ENCODE peak calls at places on chromosome 5, in four cellular contexts. A is HCT116, R is HepG2, C is NT2/D1. N is an unnamed sample.

GRCh38 chr5:139382371-139382770 is 726 bp downstream of the SLC23A1 start:
- DNase-seq in A (no peak), R (no peak), C (no peak), N (peak)

GRCh38 chr5:5025774-5026406 is 114.2 kb upstream of the ADAMTS16 start:
- DNase-seq in A (no peak), R (peak), C (no peak), N (no peak)

GRCh38 chr5:78472469-78473106 is 112.2 kb downstream of the SCAMP1 start:
- DNase-seq in A (no peak), R (peak), C (no peak), N (no peak)

GRCh38 chr5:163453705-163454104 is 6.2 kb downstream of the NUDCD2 start:
- DNase-seq in A (no peak), R (no peak), C (no peak), N (no peak)

GRCh38 chr5:172939045-172939444 is 20.2 kb upstream of the RPL26L1 start:
- DNase-seq in A (peak), R (peak), C (no peak), N (peak)

GRCh38 chr5:31346896-31347557 is 153.5 kb downstream of the CDH6 start:
- DNase-seq in A (no peak), R (no peak), C (no peak), N (no peak)

GRCh38 chr5:164076571-164076970 is 571.2 kb downstream of the MAT2B start:
- DNase-seq in A (no peak), R (no peak), C (no peak), N (no peak)

GRCh38 chr5:109876941-109877669 is 187.4 kb downstream of the MAN2A1 start:
- DNase-seq in A (no peak), R (no peak), C (no peak), N (no peak)

GRCh38 chr5:138353550-138353893 is 1.0 kb downstream of the KDM3B start:
- DNase-seq in A (no peak), R (no peak), C (no peak), N (no peak)

GRCh38 chr5:112146323-112146848 is 272.7 kb downstream of the EPB41L4A start:
- DNase-seq in A (no peak), R (no peak), C (no peak), N (no peak)

GRCh38 chr5:11903121-11903613 is 1.1 kb downstream of the CTNND2 start:
- DNase-seq in A (no peak), R (no peak), C (no peak), N (no peak)

GRCh38 chr5:765948-766631 is 18.4 kb downstream of the ZDHHC11B start:
- DNase-seq in A (no peak), R (no peak), C (no peak), N (no peak)

GRCh38 chr5:72602696-72603685 is 95.8 kb upstream of the ZNF366 start:
- DNase-seq in A (no peak), R (no peak), C (no peak), N (no peak)

GRCh38 chr5:125719681-125720676 is 703.2 kb upstream of the GRAMD2B start:
- DNase-seq in A (no peak), R (peak), C (no peak), N (no peak)

DNA sequence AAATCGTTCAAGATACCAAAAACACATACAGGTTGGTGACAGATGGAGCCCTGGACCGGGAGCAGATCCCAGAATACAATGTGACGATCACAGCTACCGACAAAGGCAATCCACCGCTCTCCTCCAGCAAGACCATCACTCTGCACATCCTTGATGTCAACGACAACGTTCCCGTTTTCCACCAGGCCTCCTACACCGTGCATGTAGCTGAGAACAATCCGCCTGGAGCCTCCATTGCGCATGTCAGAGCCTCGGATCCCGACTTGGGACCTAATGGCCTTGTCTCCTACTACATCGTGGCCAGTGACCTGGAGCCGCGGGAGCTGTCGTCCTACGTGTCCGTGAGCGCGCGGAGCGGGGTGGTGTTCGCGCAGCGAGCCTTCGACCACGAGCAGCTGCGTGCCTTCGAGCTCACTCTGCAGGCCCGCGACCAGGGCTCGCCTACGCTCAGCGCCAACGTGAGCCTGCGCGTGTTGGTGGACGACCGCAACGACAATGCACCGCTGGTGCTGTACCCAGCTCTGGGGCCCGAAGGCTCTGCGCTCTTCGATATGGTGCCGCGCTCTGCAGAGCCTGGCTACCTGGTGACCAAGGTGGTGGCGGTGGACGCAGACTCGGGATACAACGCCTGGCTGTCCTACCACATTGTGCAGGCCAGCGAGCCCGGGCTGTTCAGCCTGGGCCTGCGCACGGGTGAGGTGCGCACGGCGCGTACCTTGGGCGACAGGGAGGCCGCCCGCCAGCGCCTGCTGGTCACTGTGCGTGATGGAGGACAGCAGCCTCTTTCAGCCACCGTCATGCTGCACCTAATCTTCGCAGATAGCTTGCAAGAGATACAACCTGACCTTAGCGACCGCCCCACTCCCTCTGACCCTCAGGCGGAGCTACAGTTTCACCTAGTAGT is 1.8 kb downstream of the PCDHGB3 start:
- DNase-seq in A (no peak), R (no peak), C (no peak), N (no peak)
- TF ChIP-seq ZNF274 in A (no peak), R (no peak), C (no peak), N (no peak)

DNA sequence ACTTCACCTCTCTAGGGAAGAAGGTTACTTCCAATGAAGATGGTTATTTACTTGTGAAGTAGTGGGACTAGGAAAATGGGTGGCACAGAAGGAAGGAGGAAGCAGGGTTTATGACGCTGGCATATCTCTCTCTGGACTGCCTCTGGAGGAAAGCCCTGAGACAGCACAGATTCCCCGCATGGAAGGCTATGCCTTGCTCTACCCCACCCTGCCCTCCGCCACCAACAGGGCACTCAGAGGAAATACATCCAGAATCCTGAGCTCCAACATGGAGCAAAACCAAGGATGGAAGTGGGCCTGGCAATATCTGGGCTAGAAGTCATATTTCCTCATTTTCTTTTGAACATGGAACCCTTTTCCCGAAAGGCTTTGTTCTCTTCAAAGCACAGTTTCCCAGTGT is 346.9 kb downstream of the ZSWIM6 start:
- DNase-seq in A (peak), R (no peak), C (no peak), N (no peak)
- TF ChIP-seq ZNF274 in A (no peak), R (no peak), C (no peak), N (no peak)

DNA sequence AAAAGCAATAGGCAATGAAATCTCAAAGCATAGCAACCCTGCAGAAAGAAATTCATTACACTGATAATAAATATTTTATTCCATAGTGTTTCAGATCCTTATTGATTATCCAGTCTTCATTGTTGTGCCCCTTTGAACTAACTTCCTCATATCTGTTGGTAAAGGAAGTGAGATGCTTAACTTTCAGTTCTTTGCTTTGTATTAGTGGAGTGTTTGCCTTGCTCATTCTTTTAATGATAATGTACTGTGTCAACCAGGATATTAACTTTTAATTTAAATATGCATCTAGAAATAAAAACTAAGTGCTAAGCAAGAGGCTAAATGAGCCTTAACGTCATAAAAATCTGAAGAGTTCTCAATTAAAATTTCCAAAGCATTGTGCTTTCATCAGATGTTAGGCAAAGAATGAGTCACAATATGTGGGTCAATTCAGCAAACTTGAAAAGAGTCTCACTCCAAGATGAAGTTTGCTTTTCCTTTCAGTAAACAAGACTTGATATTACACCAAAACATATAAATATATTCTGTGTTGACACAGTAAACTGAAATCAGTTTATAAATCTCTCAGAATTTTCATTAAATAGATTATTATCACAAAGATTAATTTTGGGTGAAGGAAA is 105.9 kb downstream of the GIN1 start:
- DNase-seq in A (no peak), R (no peak), C (no peak), N (no peak)
- TF ChIP-seq ZNF274 in A (no peak), R (no peak), C (no peak), N (no peak)

DNA sequence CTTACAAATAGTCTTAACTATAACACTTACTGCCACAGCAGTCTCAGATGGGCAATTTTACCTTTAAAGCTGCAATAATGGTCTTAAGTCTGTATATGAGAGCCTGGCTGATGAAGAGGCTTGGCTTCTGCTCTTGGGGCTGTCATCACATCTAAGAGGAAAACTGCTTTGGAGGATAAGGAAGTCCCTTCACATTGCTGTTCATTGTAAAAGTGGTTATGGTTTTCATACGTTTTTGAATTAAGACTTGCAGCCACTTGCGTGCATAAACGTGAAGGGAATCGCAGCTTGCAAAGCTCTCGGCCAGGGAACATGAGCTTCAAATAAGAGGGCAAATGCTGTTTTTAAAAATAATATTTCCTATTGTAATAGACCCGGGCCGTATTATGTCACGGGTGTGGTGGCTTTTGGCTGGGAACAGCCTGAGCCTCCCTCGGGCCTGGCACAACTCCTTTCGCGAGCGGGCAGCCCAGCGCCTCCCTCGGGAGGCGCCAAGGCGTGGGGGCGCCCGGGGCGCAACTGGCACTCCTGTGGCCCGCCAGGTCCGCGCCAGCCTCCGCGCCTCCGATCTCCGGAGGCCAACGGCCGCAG is 587 bp upstream of the ARHGEF28 start:
- DNase-seq in A (no peak), R (no peak), C (no peak), N (no peak)
- TF ChIP-seq ZNF274 in A (no peak), R (no peak), C (no peak), N (no peak)

N was measured in K562.